ENCODE peak calls at places on chromosome 17, in nine cellular contexts. P is activated T-helper 2 cell treated with anti-CD3 and anti-CD28 coated beads, Interferon-gamma antibody, Interleukin-2, Interleukin-4, amounts not matched to agents 10 μg/mL and 5 μg/mL and 100 μg/mL, durations not matched to agents 14 hours and 24 hours and 36 hours; I is stimulated activated CD4-positive, alpha-beta T cell treated with anti-CD3 and anti-CD28 coated beads, TNF-alpha, amount 100 ng/mL, for 48 hours; L is tibial artery; T is DMS79 treated with DMSO at 0.1 percent for 48 hours; Z is mucosa of gallbladder; J is hippocampal formation; X is neural progenitor cell; S is skeletal muscle cell. N is an unnamed sample.
A peak's percentile ranks its signal among the peaks of the same experiment; 100 is the strongest.

GRCh38 chr17:74514632-74515035 is 16.6 kb downstream of the CD300LB start:
- DNase-seq in P (no peak), I (no peak), L (no peak), T (no peak), Z (peak; percentile 19), J (no peak), X (no peak), S (no peak), N (no peak)

GRCh38 chr17:59616253-59616920 is 3.3 kb upstream of the CLTC start:
- DNase-seq in P (no peak), I (no peak), L (no peak), T (no peak), Z (no peak), J (no peak), X (no peak), S (no peak), N (no peak)

GRCh38 chr17:43579570-43580140 is 33.5 kb upstream of the ETV4 start:
- DNase-seq in P (no peak), I (no peak), L (no peak), T (no peak), Z (no peak), J (no peak), X (no peak), S (no peak), N (peak; percentile 75)

GRCh38 chr17:73874008-73874407 is 229.8 kb upstream of the SDK2 start:
- DNase-seq in P (no peak), I (no peak), L (no peak), T (no peak), Z (no peak), J (no peak), X (no peak), S (no peak), N (no peak)

GRCh38 chr17:36755586-36755985 is 154.2 kb downstream of the MRM1 start:
- DNase-seq in P (peak; percentile 41), I (peak; percentile 18), L (no peak), T (no peak), Z (no peak), J (no peak), X (peak; percentile 70), S (no peak), N (no peak)

GRCh38 chr17:80948091-80948960 is 43.3 kb upstream of the CHMP6 start:
- DNase-seq in P (no peak), I (no peak), L (peak; percentile 73), T (no peak), Z (no peak), J (no peak), X (no peak), S (no peak), N (no peak)

GRCh38 chr17:63444457-63444856 is 1.6 kb downstream of the CYB561 start:
- DNase-seq in P (no peak), I (no peak), L (no peak), T (no peak), Z (no peak), J (no peak), X (no peak), S (no peak), N (no peak)

GRCh38 chr17:44235583-44235936 is 16.1 kb upstream of the UBTF start:
- DNase-seq in P (no peak), I (no peak), L (no peak), T (no peak), Z (no peak), J (no peak), X (no peak), S (no peak), N (no peak)

GRCh38 chr17:51152766-51153209 is 571 bp upstream of the NME1 start:
- DNase-seq in P (peak; percentile 9), I (no peak), L (no peak), T (no peak), Z (no peak), J (peak; percentile 26), X (no peak), S (no peak), N (no peak)

GRCh38 chr17:67047382-67047781 is 3.0 kb downstream of the CACNG1 start:
- DNase-seq in P (no peak), I (no peak), L (no peak), T (no peak), Z (no peak), J (no peak), X (no peak), S (no peak), N (no peak)

GRCh38 chr17:40818343-40818732 is 4.1 kb downstream of the KRT10 start:
- DNase-seq in P (no peak), I (no peak), L (no peak), T (no peak), Z (no peak), J (no peak), X (no peak), S (no peak), N (no peak)

GRCh38 chr17:79707931-79708891 is 22.5 kb upstream of the ENPP7 start:
- DNase-seq in P (peak; percentile 39), I (no peak), L (no peak), T (peak; percentile 23), Z (peak; percentile 40), J (no peak), X (peak; percentile 76), S (no peak), N (peak; percentile 44)

GRCh38 chr17:38447502-38448095 is 19.3 kb downstream of the ARHGAP23 start:
- DNase-seq in P (no peak), I (no peak), L (no peak), T (peak; percentile 73), Z (no peak), J (no peak), X (no peak), S (no peak), N (peak; percentile 67)

GRCh38 chr17:47705536-47706481 is 11.8 kb downstream of the TBKBP1 start:
- DNase-seq in P (no peak), I (no peak), L (no peak), T (no peak), Z (no peak), J (no peak), X (no peak), S (no peak), N (no peak)

GRCh38 chr17:38659415-38659814 is 15.3 kb downstream of the EPOP start:
- DNase-seq in P (no peak), I (no peak), L (no peak), T (no peak), Z (no peak), J (no peak), X (no peak), S (no peak), N (no peak)

GRCh38 chr17:11893862-11894261 is 103.4 kb downstream of the ZNF18 start:
- DNase-seq in P (no peak), I (no peak), L (no peak), T (no peak), Z (no peak), J (no peak), X (no peak), S (no peak), N (no peak)

GRCh38 chr17:50388728-50389127 is 8.6 kb downstream of the LRRC59 start:
- DNase-seq in P (no peak), I (no peak), L (no peak), T (no peak), Z (no peak), J (no peak), X (no peak), S (no peak), N (no peak)

GRCh38 chr17:70848785-70849184 is 679.5 kb downstream of the KCNJ2 start:
- DNase-seq in P (no peak), I (no peak), L (no peak), T (no peak), Z (no peak), J (no peak), X (no peak), S (peak; percentile 48), N (no peak)

GRCh38 chr17:68809148-68809547 is 146.0 kb downstream of the ABCA8 start:
- DNase-seq in P (no peak), I (no peak), L (no peak), T (no peak), Z (no peak), J (no peak), X (no peak), S (no peak), N (no peak)

GRCh38 chr17:47267354-47267828 is 13.8 kb downstream of the ITGB3 start:
- DNase-seq in P (no peak), I (no peak), L (no peak), T (no peak), Z (no peak), J (no peak), X (no peak), S (peak; percentile 94), N (peak; percentile 85)

GRCh38 chr17:49519781-49520180 is 24.7 kb downstream of the NGFR start:
- DNase-seq in P (no peak), I (no peak), L (no peak), T (no peak), Z (no peak), J (no peak), X (no peak), S (no peak), N (no peak)

GRCh38 chr17:48510761-48511604 is 19.8 kb downstream of the HOXB1 start:
- DNase-seq in P (peak; percentile 49), I (no peak), L (no peak), T (peak; percentile 90), Z (no peak), J (no peak), X (no peak), S (peak; percentile 79), N (no peak)

GRCh38 chr17:50157891-50158290 is 7.4 kb upstream of the PPP1R9B start:
- DNase-seq in P (no peak), I (no peak), L (no peak), T (no peak), Z (no peak), J (no peak), X (no peak), S (no peak), N (no peak)

GRCh38 chr17:31327534-31328526 is 6.4 kb upstream of the EVI2A start:
- DNase-seq in P (no peak), I (no peak), L (no peak), T (no peak), Z (no peak), J (no peak), X (no peak), S (peak; percentile 71), N (peak; percentile 84)

GRCh38 chr17:68453991-68454665 is 3.2 kb downstream of the WIPI1 start:
- DNase-seq in P (no peak), I (no peak), L (no peak), T (no peak), Z (no peak), J (no peak), X (no peak), S (no peak), N (no peak)

GRCh38 chr17:14359251-14359939 is 58.5 kb downstream of the HS3ST3B1 start:
- DNase-seq in P (no peak), I (peak; percentile 26), L (no peak), T (no peak), Z (no peak), J (no peak), X (no peak), S (no peak), N (peak; percentile 35)

GRCh38 chr17:557371-557770 is 157.3 kb downstream of the VPS53 start:
- DNase-seq in P (no peak), I (no peak), L (no peak), T (no peak), Z (no peak), J (no peak), X (no peak), S (no peak), N (peak; percentile 38)

GRCh38 chr17:65564793-65565192 is 3.3 kb upstream of the AXIN2 start:
- DNase-seq in P (no peak), I (no peak), L (no peak), T (peak; percentile 46), Z (no peak), J (peak; percentile 8), X (peak; percentile 52), S (no peak), N (no peak)

N was measured in mesenchymal stem cell.